ENCODE peak calls at places on chromosomes 5 and 9, in five cellular contexts. H, F, V, R and P are unnamed samples.

GRCh38 chr9:130128782-130129424 is 43.3 kb upstream of the NCS1 start:
- DNase-seq in H (no peak), F (no peak), V (peak), R (no peak), P (peak)

GRCh38 chr9:18058564-18058963 is 415.4 kb upstream of the ADAMTSL1 start:
- DNase-seq in H (no peak), F (no peak), V (no peak), R (no peak), P (no peak)

GRCh38 chr9:69931340-69931739 is 110.7 kb downstream of the CFAP95 start:
- DNase-seq in H (no peak), F (peak), V (no peak), R (no peak), P (no peak)

GRCh38 chr5:1808466-1808865 is 7.3 kb downstream of the NDUFS6 start:
- DNase-seq in H (no peak), F (no peak), V (no peak), R (peak), P (no peak)

GRCh38 chr9:126527109-126527825 is 86.5 kb upstream of the LMX1B start:
- DNase-seq in H (no peak), F (no peak), V (no peak), R (no peak), P (no peak)

GRCh38 chr9:131982683-131983239 is 96.9 kb downstream of the MED27 start:
- DNase-seq in H (no peak), F (no peak), V (no peak), R (no peak), P (no peak)

GRCh38 chr5:176133289-176133870 is 104.8 kb upstream of the SIMC1 start:
- DNase-seq in H (no peak), F (peak), V (peak), R (no peak), P (no peak)

GRCh38 chr5:124783794-124784193 is 37.4 kb upstream of the ZNF608 start:
- DNase-seq in H (no peak), F (no peak), V (no peak), R (no peak), P (no peak)

GRCh38 chr5:10675177-10675700 is 85.8 kb downstream of the DAP start:
- DNase-seq in H (no peak), F (no peak), V (no peak), R (no peak), P (no peak)

GRCh38 chr5:56737002-56737621 is 78.2 kb upstream of the MAP3K1 start:
- DNase-seq in H (no peak), F (no peak), V (no peak), R (no peak), P (no peak)

GRCh38 chr9:129557192-129558036 is 63.5 kb downstream of the C9orf50 start:
- DNase-seq in H (no peak), F (peak), V (no peak), R (no peak), P (no peak)

GRCh38 chr9:94783121-94783664 is 56.7 kb downstream of the AOPEP start:
- DNase-seq in H (peak), F (peak), V (peak), R (peak), P (peak)

GRCh38 chr5:135025730-135026644 is 8.0 kb downstream of the PITX1 start:
- DNase-seq in H (no peak), F (no peak), V (no peak), R (no peak), P (no peak)

GRCh38 chr5:154308457-154309360 is 118.2 kb downstream of the GALNT10 start:
- DNase-seq in H (no peak), F (no peak), V (no peak), R (no peak), P (no peak)

GRCh38 chr9:22237497-22238363 is 208.9 kb upstream of the DMRTA1 start:
- DNase-seq in H (no peak), F (no peak), V (no peak), R (peak), P (no peak)

GRCh38 chr5:173242675-173243085 is 7.7 kb upstream of the NKX2-5 start:
- DNase-seq in H (no peak), F (peak), V (no peak), R (no peak), P (no peak)